ENCODE peak calls at places on chromosomes 5 and 9, in four cellular contexts. J, Y, S and O are unnamed samples.

GRCh38 chr9:38352716-38353334 is 39.7 kb upstream of the ALDH1B1 start:
- DNase-seq in J (no peak), Y (no peak), S (no peak), O (no peak)

GRCh38 chr5:150532996-150533395 is 25.1 kb downstream of the NDST1 start:
- DNase-seq in Y (no peak), S (no peak), J (no peak), O (no peak)

GRCh38 chr9:101269596-101270324 is 115.0 kb downstream of the BAAT start:
- DNase-seq in S (no peak), Y (no peak), J (no peak), O (no peak)

GRCh38 chr9:2570615-2571479 is 50.7 kb upstream of the VLDLR start:
- DNase-seq in S (peak), J (peak), Y (peak), O (no peak)

GRCh38 chr9:128337972-128338371 is 2.4 kb upstream of the SLC27A4 start:
- DNase-seq in S (no peak), J (no peak), Y (no peak), O (no peak)

GRCh38 chr5:172954751-172955159 is 4.5 kb upstream of the RPL26L1 start:
- DNase-seq in S (no peak), Y (no peak), J (no peak), O (no peak)

GRCh38 chr5:76601470-76601869 is 21.7 kb downstream of the F2RL2 start:
- DNase-seq in J (no peak), Y (peak), S (no peak), O (peak)

GRCh38 chr5:176573564-176574296 is 24.6 kb downstream of the CDHR2 start:
- DNase-seq in Y (peak), J (no peak), S (peak), O (no peak)

GRCh38 chr9:20788526-20789421 is 104.7 kb downstream of the FOCAD start:
- DNase-seq in J (no peak), Y (no peak), S (no peak), O (no peak)

GRCh38 chr5:181181650-181182565 is 23.1 kb downstream of the TRIM7 start:
- DNase-seq in S (no peak), Y (no peak), J (no peak), O (no peak)

GRCh38 chr9:30723656-30724055 is 1660.8 kb upstream of the ACO1 start:
- DNase-seq in Y (no peak), J (no peak), S (no peak), O (no peak)

GRCh38 chr5:141182248-141182647 is at the start of gene PCDHB16:
- DNase-seq in S (no peak), J (no peak), Y (no peak), O (no peak)

GRCh38 chr5:65482727-65483473 is 1.2 kb upstream of the ADAMTS6 start:
- DNase-seq in Y (peak), J (no peak), S (peak), O (peak)

GRCh38 chr9:130871395-130872057 is 25.1 kb downstream of the QRFP start:
- DNase-seq in J (no peak), Y (no peak), S (no peak), O (no peak)

GRCh38 chr9:88312517-88313103 is 75.6 kb upstream of the SPIN1 start:
- DNase-seq in S (no peak), Y (no peak), J (no peak), O (no peak)

GRCh38 chr9:37144762-37145161 is 24.4 kb downstream of the ZCCHC7 start:
- DNase-seq in Y (no peak), S (no peak), J (no peak), O (no peak)

GRCh38 chr5:61623401-61624069 is 291.5 kb downstream of the ZSWIM6 start:
- DNase-seq in Y (no peak), J (no peak), S (no peak), O (no peak)

GRCh38 chr5:165227515-165227914 is 1722.1 kb downstream of the MAT2B start:
- DNase-seq in S (no peak), J (no peak), Y (no peak), O (no peak)

GRCh38 chr5:82259172-82259800 is 18.9 kb downstream of the RPS23 start:
- DNase-seq in S (no peak), J (no peak), Y (peak), O (peak)

GRCh38 chr9:110125207-110125751 is 82.7 kb downstream of the C9orf152 start:
- DNase-seq in Y (no peak), S (no peak), J (peak), O (peak)

GRCh38 chr5:124154714-124155113 is 591.7 kb downstream of the ZNF608 start:
- DNase-seq in J (no peak), Y (peak), S (no peak), O (no peak)

GRCh38 chr9:114513050-114513951 is 8.0 kb upstream of the WHRN start:
- DNase-seq in J (no peak), S (no peak), Y (no peak), O (no peak)

GRCh38 chr5:154179846-154180710 is 10.5 kb upstream of the GALNT10 start:
- DNase-seq in S (peak), Y (peak), J (no peak), O (peak)

GRCh38 chr9:29717576-29717975 is 2144.3 kb upstream of the C9orf72 start:
- DNase-seq in Y (no peak), J (no peak), S (no peak), O (no peak)

GRCh38 chr5:113115956-113116355 is 139.4 kb downstream of the DCP2 start:
- DNase-seq in J (no peak), S (no peak), Y (no peak), O (no peak)

GRCh38 chr5:180153099-180153498 is 55.9 kb downstream of the RASGEF1C start:
- DNase-seq in S (peak), Y (no peak), J (no peak), O (no peak)

GRCh38 chr5:36537729-36538128 is 68.7 kb upstream of the SLC1A3 start:
- DNase-seq in Y (no peak), S (no peak), J (no peak), O (no peak)

GRCh38 chr5:6759401-6759800 is 46.2 kb downstream of the TENT4A start:
- DNase-seq in Y (no peak), S (no peak), J (no peak), O (no peak)

GRCh38 chr5:151406322-151406947 is 41.0 kb upstream of the SLC36A1 start:
- DNase-seq in Y (no peak), S (no peak), J (no peak), O (no peak)

GRCh38 chr9:124216474-124217176 is 41.1 kb upstream of the NEK6 start:
- DNase-seq in J (no peak), S (peak), Y (no peak), O (no peak)

GRCh38 chr5:114390431-114390830 is 28.6 kb downstream of the KCNN2 start:
- DNase-seq in S (no peak), J (no peak), Y (no peak), O (no peak)